ENCODE peak calls at places on chromosomes 4 and X, in seven cellular contexts. One of them, this sample, is unnamed.

GRCh38 chr4:149914521-149915115 is 99.0 kb upstream of the IQCM start:
- DNase-seq in H9: peak; percentile 62
- DNase-seq in mesenchymal stem cell: peak; percentile 71
- DNase-seq in H1: peak; percentile 74
- DNase-seq in trophoblast cell: peak; percentile 65
- DNase-seq in IMR-90: peak; percentile 68
- DNase-seq in mesendoderm: peak; percentile 64
- DNase-seq in this sample: peak; percentile 38

GRCh38 chrX:9865804-9866471 is 79.7 kb downstream of the SHROOM2 start:
- DNase-seq in IMR-90: peak; percentile 61
- DNase-seq in mesenchymal stem cell: peak; percentile 71
- DNase-seq in H1: no peak
- DNase-seq in trophoblast cell: peak; percentile 37
- DNase-seq in mesendoderm: peak; percentile 48
- DNase-seq in H9: no peak
- DNase-seq in this sample: no peak

GRCh38 chr4:158282252-158282651 is 72.0 kb downstream of the TMEM144 start:
- DNase-seq in H1: no peak
- DNase-seq in trophoblast cell: peak; percentile 18
- DNase-seq in mesendoderm: peak; percentile 45
- DNase-seq in IMR-90: peak; percentile 40
- DNase-seq in mesenchymal stem cell: peak; percentile 18
- DNase-seq in H9: no peak
- DNase-seq in this sample: no peak

GRCh38 chr4:97106161-97106560 is 1037.1 kb downstream of the STPG2 start:
- DNase-seq in trophoblast cell: no peak
- DNase-seq in mesendoderm: no peak
- DNase-seq in H9: no peak
- DNase-seq in IMR-90: no peak
- DNase-seq in mesenchymal stem cell: no peak
- DNase-seq in H1: no peak
- DNase-seq in this sample: no peak

GRCh38 chrX:71111141-71111843 is at the start of gene IL2RG:
- DNase-seq in H9: no peak
- DNase-seq in IMR-90: no peak
- DNase-seq in H1: no peak
- DNase-seq in mesendoderm: no peak
- DNase-seq in trophoblast cell: no peak
- DNase-seq in mesenchymal stem cell: no peak
- DNase-seq in this sample: no peak

GRCh38 chr4:157265281-157265680 is 44.8 kb downstream of the GRIA2 start:
- DNase-seq in mesendoderm: peak; percentile 36
- DNase-seq in H1: no peak
- DNase-seq in mesenchymal stem cell: no peak
- DNase-seq in IMR-90: no peak
- DNase-seq in trophoblast cell: no peak
- DNase-seq in H9: peak; percentile 25
- DNase-seq in this sample: peak; percentile 2

GRCh38 chr4:181646864-181647263 is 596.3 kb upstream of the TENM3 start:
- DNase-seq in mesendoderm: no peak
- DNase-seq in trophoblast cell: no peak
- DNase-seq in mesenchymal stem cell: no peak
- DNase-seq in H9: no peak
- DNase-seq in H1: no peak
- DNase-seq in IMR-90: peak; percentile 63
- DNase-seq in this sample: no peak

GRCh38 chr4:2406920-2407319 is 11.5 kb downstream of the ZFYVE28 start:
- DNase-seq in mesenchymal stem cell: no peak
- DNase-seq in H1: no peak
- DNase-seq in IMR-90: no peak
- DNase-seq in H9: no peak
- DNase-seq in trophoblast cell: no peak
- DNase-seq in mesendoderm: no peak
- DNase-seq in this sample: no peak

GRCh38 chr4:113682730-113683129 is 78.8 kb downstream of the CAMK2D start:
- DNase-seq in trophoblast cell: no peak
- DNase-seq in mesenchymal stem cell: no peak
- DNase-seq in H1: no peak
- DNase-seq in IMR-90: peak; percentile 90
- DNase-seq in H9: no peak
- DNase-seq in mesendoderm: no peak
- DNase-seq in this sample: no peak

GRCh38 chr4:47483722-47484121 is 1.4 kb upstream of the ATP10D start:
- DNase-seq in mesendoderm: no peak
- DNase-seq in IMR-90: no peak
- DNase-seq in H9: no peak
- DNase-seq in trophoblast cell: no peak
- DNase-seq in H1: no peak
- DNase-seq in mesenchymal stem cell: no peak
- DNase-seq in this sample: no peak

GRCh38 chr4:32735856-32736590 is 2015.9 kb downstream of the PCDH7 start:
- DNase-seq in H1: no peak
- DNase-seq in IMR-90: no peak
- DNase-seq in trophoblast cell: no peak
- DNase-seq in mesendoderm: no peak
- DNase-seq in H9: no peak
- DNase-seq in mesenchymal stem cell: no peak
- DNase-seq in this sample: no peak

GRCh38 chr4:175729665-175730064 is 82.4 kb downstream of the GPM6A start:
- DNase-seq in mesenchymal stem cell: no peak
- DNase-seq in IMR-90: no peak
- DNase-seq in H9: no peak
- DNase-seq in trophoblast cell: no peak
- DNase-seq in H1: no peak
- DNase-seq in mesendoderm: no peak
- DNase-seq in this sample: no peak

GRCh38 chr4:26273308-26273980 is 47.4 kb upstream of the RBPJ start:
- DNase-seq in H9: peak; percentile 59
- DNase-seq in mesenchymal stem cell: no peak
- DNase-seq in mesendoderm: peak; percentile 43
- DNase-seq in H1: no peak
- DNase-seq in IMR-90: no peak
- DNase-seq in trophoblast cell: no peak
- DNase-seq in this sample: no peak

GRCh38 chr4:118865091-118865708 is 23.5 kb upstream of the SYNPO2 start:
- DNase-seq in H1: no peak
- DNase-seq in IMR-90: peak; percentile 64
- DNase-seq in H9: peak; percentile 77
- DNase-seq in mesendoderm: peak; percentile 89
- DNase-seq in trophoblast cell: peak; percentile 78
- DNase-seq in mesenchymal stem cell: peak; percentile 60
- DNase-seq in this sample: peak; percentile 17

DNA sequence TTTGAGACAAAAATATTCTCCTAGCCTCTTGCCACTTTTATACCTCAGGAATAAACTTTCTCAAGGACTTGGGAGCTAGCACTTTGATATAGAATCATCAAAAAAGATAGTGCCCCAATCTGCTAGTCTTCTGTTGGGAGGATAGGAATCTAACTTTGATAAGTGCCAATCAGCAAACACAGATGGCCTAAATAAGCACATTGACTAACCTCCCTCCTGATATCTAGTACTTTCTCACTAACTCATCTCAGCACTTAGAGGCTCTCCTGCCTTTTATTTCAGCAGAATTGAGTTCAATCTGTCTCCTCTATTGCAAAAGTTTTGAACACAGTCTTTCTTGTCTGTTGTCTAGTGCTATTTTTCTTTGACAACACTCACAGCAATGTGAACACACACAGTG is 798.4 kb upstream of the FTHL17 start:
- DNase-seq in trophoblast cell: no peak
- DNase-seq in H1: no peak
- DNase-seq in IMR-90: no peak
- DNase-seq in mesendoderm: peak; percentile 27
- DNase-seq in H9: no peak
- DNase-seq in mesenchymal stem cell: no peak
- DNase-seq in this sample: no peak
- H3K4ac ChIP-seq in trophoblast cell: no peak overlapping the region
- H3K4ac ChIP-seq in H1: no peak overlapping the region
- H3K4ac ChIP-seq in IMR-90: no peak overlapping the region
- H3K4ac ChIP-seq in mesendoderm: no peak overlapping the region
- H3K4ac ChIP-seq in H9: no peak overlapping the region
- H3K4ac ChIP-seq in mesenchymal stem cell: no peak overlapping the region
- H3K4ac ChIP-seq in this sample: no peak overlapping the region

GRCh38 chrX:114903618-114904017 is 113.8 kb downstream of the IL13RA2 start:
- DNase-seq in H1: no peak
- DNase-seq in trophoblast cell: no peak
- DNase-seq in IMR-90: no peak
- DNase-seq in H9: no peak
- DNase-seq in mesenchymal stem cell: no peak
- DNase-seq in mesendoderm: no peak
- DNase-seq in this sample: no peak

GRCh38 chrX:114905251-114905650 is 112.2 kb downstream of the IL13RA2 start:
- DNase-seq in mesenchymal stem cell: no peak
- DNase-seq in mesendoderm: no peak
- DNase-seq in IMR-90: no peak
- DNase-seq in H9: no peak
- DNase-seq in trophoblast cell: peak; percentile 6
- DNase-seq in H1: no peak
- DNase-seq in this sample: no peak

GRCh38 chrX:114906978-114907510 is 110.4 kb downstream of the IL13RA2 start:
- DNase-seq in H9: peak; percentile 59
- DNase-seq in trophoblast cell: no peak
- DNase-seq in mesenchymal stem cell: no peak
- DNase-seq in H1: no peak
- DNase-seq in IMR-90: no peak
- DNase-seq in mesendoderm: no peak
- DNase-seq in this sample: no peak
- H3K4ac ChIP-seq in H9: no peak overlapping the region
- H3K4ac ChIP-seq in trophoblast cell: no peak overlapping the region
- H3K4ac ChIP-seq in mesenchymal stem cell: no peak overlapping the region
- H3K4ac ChIP-seq in H1: no peak overlapping the region
- H3K4ac ChIP-seq in IMR-90: no peak overlapping the region
- H3K4ac ChIP-seq in mesendoderm: no peak overlapping the region
- H3K4ac ChIP-seq in this sample: no peak overlapping the region

GRCh38 chr4:19159874-19160273 is 1091.8 kb upstream of the SLIT2 start:
- DNase-seq in IMR-90: no peak
- DNase-seq in H9: no peak
- DNase-seq in H1: no peak
- DNase-seq in trophoblast cell: no peak
- DNase-seq in mesendoderm: no peak
- DNase-seq in mesenchymal stem cell: no peak
- DNase-seq in this sample: no peak
- H3K4ac ChIP-seq in IMR-90: no peak overlapping the region
- H3K4ac ChIP-seq in H9: no peak overlapping the region
- H3K4ac ChIP-seq in H1: no peak overlapping the region
- H3K4ac ChIP-seq in trophoblast cell: no peak overlapping the region
- H3K4ac ChIP-seq in mesendoderm: no peak overlapping the region
- H3K4ac ChIP-seq in mesenchymal stem cell: no peak overlapping the region
- H3K4ac ChIP-seq in this sample: no peak overlapping the region

GRCh38 chrX:7926914-7927258 is 327 bp downstream of the PNPLA4 start:
- DNase-seq in H1: no peak
- DNase-seq in trophoblast cell: no peak
- DNase-seq in mesenchymal stem cell: no peak
- DNase-seq in mesendoderm: no peak
- DNase-seq in H9: no peak
- DNase-seq in IMR-90: no peak
- DNase-seq in this sample: no peak
- H3K4ac ChIP-seq in H1: no peak overlapping the region
- H3K4ac ChIP-seq in trophoblast cell: peak overlapping the region; percentile 29
- H3K4ac ChIP-seq in mesenchymal stem cell: peak overlapping the region; percentile 80
- H3K4ac ChIP-seq in mesendoderm: peak overlapping the region; percentile 59
- H3K4ac ChIP-seq in H9: no peak overlapping the region
- H3K4ac ChIP-seq in IMR-90: peak overlapping the region; percentile 56
- H3K4ac ChIP-seq in this sample: no peak overlapping the region

GRCh38 chr4:6709230-6710114 is at the start of gene MRFAP1L1:
- DNase-seq in trophoblast cell: peak; percentile 99
- DNase-seq in H9: peak; percentile 97
- DNase-seq in IMR-90: peak; percentile 97
- DNase-seq in H1: peak; percentile 95
- DNase-seq in mesendoderm: peak; percentile 99
- DNase-seq in mesenchymal stem cell: peak; percentile 97
- DNase-seq in this sample: peak; percentile 96

GRCh38 chr4:6703786-6704185 is 5.9 kb downstream of the MRFAP1L1 start:
- DNase-seq in H1: no peak
- DNase-seq in IMR-90: peak; percentile 33
- DNase-seq in mesendoderm: no peak
- DNase-seq in H9: no peak
- DNase-seq in mesenchymal stem cell: peak; percentile 67
- DNase-seq in trophoblast cell: peak; percentile 38
- DNase-seq in this sample: no peak

GRCh38 chr4:6705638-6706037 is 4.0 kb downstream of the MRFAP1L1 start:
- DNase-seq in H1: no peak
- DNase-seq in mesenchymal stem cell: no peak
- DNase-seq in H9: no peak
- DNase-seq in mesendoderm: no peak
- DNase-seq in trophoblast cell: no peak
- DNase-seq in IMR-90: no peak
- DNase-seq in this sample: no peak

GRCh38 chr4:6702761-6703160 is 6.9 kb downstream of the MRFAP1L1 start:
- DNase-seq in mesenchymal stem cell: no peak
- DNase-seq in trophoblast cell: no peak
- DNase-seq in mesendoderm: no peak
- DNase-seq in H9: no peak
- DNase-seq in H1: no peak
- DNase-seq in IMR-90: no peak
- DNase-seq in this sample: no peak

DNA sequence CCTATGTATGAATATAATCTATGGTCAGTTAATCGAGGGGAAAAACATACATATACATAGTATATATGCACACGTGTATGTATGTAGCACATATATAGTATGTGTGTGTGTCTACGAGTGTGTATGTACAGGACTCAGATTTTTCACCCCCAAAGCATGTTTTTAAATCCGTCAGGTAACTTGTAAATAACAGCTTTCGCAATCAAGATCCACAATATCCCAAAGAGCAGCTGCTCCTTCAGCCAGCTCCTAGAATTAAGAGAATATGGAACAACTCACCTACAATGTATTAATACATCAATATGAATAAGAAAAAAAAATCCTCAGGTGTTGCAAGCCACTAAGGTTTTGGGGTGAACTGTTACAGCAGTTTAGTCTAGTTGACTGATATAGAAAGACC is 3.5 kb downstream of the MRFAP1L1 start:
- DNase-seq in H9: no peak
- DNase-seq in mesenchymal stem cell: no peak
- DNase-seq in trophoblast cell: no peak
- DNase-seq in H1: no peak
- DNase-seq in IMR-90: no peak
- DNase-seq in mesendoderm: no peak
- DNase-seq in this sample: no peak
- H3K4ac ChIP-seq in H9: no peak overlapping the region
- H3K4ac ChIP-seq in mesenchymal stem cell: no peak overlapping the region
- H3K4ac ChIP-seq in trophoblast cell: peak overlapping the region; percentile 29
- H3K4ac ChIP-seq in H1: no peak overlapping the region
- H3K4ac ChIP-seq in IMR-90: no peak overlapping the region
- H3K4ac ChIP-seq in mesendoderm: no peak overlapping the region
- H3K4ac ChIP-seq in this sample: no peak overlapping the region

GRCh38 chr4:86893136-86893535 is 914 bp upstream of the C4orf36 start:
- DNase-seq in mesendoderm: no peak
- DNase-seq in mesenchymal stem cell: no peak
- DNase-seq in H9: no peak
- DNase-seq in trophoblast cell: no peak
- DNase-seq in H1: no peak
- DNase-seq in IMR-90: no peak
- DNase-seq in this sample: no peak
- H3K4ac ChIP-seq in mesendoderm: no peak overlapping the region
- H3K4ac ChIP-seq in mesenchymal stem cell: no peak overlapping the region
- H3K4ac ChIP-seq in H9: no peak overlapping the region
- H3K4ac ChIP-seq in trophoblast cell: no peak overlapping the region
- H3K4ac ChIP-seq in H1: no peak overlapping the region
- H3K4ac ChIP-seq in IMR-90: peak overlapping the region; percentile 43
- H3K4ac ChIP-seq in this sample: no peak overlapping the region

This sample was measured in neuronal stem cell.